ENCODE peak calls at places on chromosomes 2 and 18, in seven cellular contexts. One of them, this sample, is unnamed. For H3K4me1, the result is how much of the 10 kb centered on the place peaks cover.

GRCh38 chr2:67322361-67323001 is 74.7 kb upstream of the ETAA1 start:
- DNase-seq in suprapubic skin: no peak
- DNase-seq in tibial nerve: no peak
- DNase-seq in stomach: no peak
- DNase-seq in esophagus muscularis mucosa: no peak
- DNase-seq in A549: peak
- DNase-seq in K562: no peak
- DNase-seq in this sample: peak

GRCh38 chr2:43086451-43087221 is 139.8 kb downstream of the ZFP36L2 start:
- DNase-seq in stomach: no peak
- DNase-seq in K562: no peak
- DNase-seq in suprapubic skin: peak
- DNase-seq in esophagus muscularis mucosa: no peak
- DNase-seq in A549: peak
- DNase-seq in tibial nerve: peak
- DNase-seq in this sample: peak

GRCh38 chr2:217622664-217623063 is 380.1 kb downstream of the TNS1 start:
- DNase-seq in stomach: no peak
- DNase-seq in esophagus muscularis mucosa: no peak
- DNase-seq in tibial nerve: no peak
- DNase-seq in A549: no peak
- DNase-seq in K562: no peak
- DNase-seq in suprapubic skin: no peak
- DNase-seq in this sample: no peak

GRCh38 chr2:46909771-46910419 is 5.7 kb downstream of the MCFD2 start:
- DNase-seq in suprapubic skin: no peak
- DNase-seq in tibial nerve: no peak
- DNase-seq in K562: no peak
- DNase-seq in stomach: peak
- DNase-seq in esophagus muscularis mucosa: no peak
- DNase-seq in A549: peak
- DNase-seq in this sample: no peak

GRCh38 chr2:98355881-98356280 is 9.6 kb downstream of the CNGA3 start:
- DNase-seq in tibial nerve: no peak
- DNase-seq in stomach: no peak
- DNase-seq in suprapubic skin: no peak
- DNase-seq in esophagus muscularis mucosa: peak
- DNase-seq in A549: no peak
- DNase-seq in K562: no peak
- DNase-seq in this sample: no peak

GRCh38 chr2:75076088-75076487 is 117.6 kb downstream of the POLE4 start:
- DNase-seq in suprapubic skin: no peak
- DNase-seq in A549: no peak
- DNase-seq in tibial nerve: no peak
- DNase-seq in stomach: no peak
- DNase-seq in K562: no peak
- DNase-seq in esophagus muscularis mucosa: no peak
- DNase-seq in this sample: no peak

GRCh38 chr2:218125626-218126080 is at the start of gene CXCR2:
- DNase-seq in suprapubic skin: no peak
- DNase-seq in stomach: no peak
- DNase-seq in tibial nerve: no peak
- DNase-seq in K562: no peak
- DNase-seq in A549: no peak
- DNase-seq in esophagus muscularis mucosa: no peak
- DNase-seq in this sample: no peak

GRCh38 chr2:147439986-147440385 is 404.8 kb upstream of the ACVR2A start:
- DNase-seq in A549: no peak
- DNase-seq in K562: no peak
- DNase-seq in tibial nerve: no peak
- DNase-seq in suprapubic skin: no peak
- DNase-seq in stomach: no peak
- DNase-seq in esophagus muscularis mucosa: no peak
- DNase-seq in this sample: no peak

GRCh38 chr18:62710417-62710816 is 4.9 kb upstream of the PHLPP1 start:
- DNase-seq in A549: no peak
- DNase-seq in K562: no peak
- DNase-seq in stomach: no peak
- DNase-seq in tibial nerve: no peak
- DNase-seq in esophagus muscularis mucosa: no peak
- DNase-seq in suprapubic skin: no peak
- DNase-seq in this sample: no peak

GRCh38 chr18:11989966-11990380 is 8.7 kb downstream of the IMPA2 start:
- DNase-seq in tibial nerve: no peak
- DNase-seq in A549: no peak
- DNase-seq in suprapubic skin: no peak
- DNase-seq in K562: no peak
- DNase-seq in esophagus muscularis mucosa: no peak
- DNase-seq in stomach: peak
- DNase-seq in this sample: no peak

GRCh38 chr2:159129807-159130206 is 156.7 kb downstream of the WDSUB1 start:
- DNase-seq in tibial nerve: no peak
- DNase-seq in K562: no peak
- DNase-seq in stomach: no peak
- DNase-seq in suprapubic skin: no peak
- DNase-seq in A549: no peak
- DNase-seq in esophagus muscularis mucosa: no peak
- DNase-seq in this sample: peak

GRCh38 chr2:20224716-20225293 is at the start of gene SDC1:
- DNase-seq in K562: peak
- DNase-seq in tibial nerve: no peak
- DNase-seq in suprapubic skin: peak
- DNase-seq in esophagus muscularis mucosa: no peak
- DNase-seq in stomach: peak
- DNase-seq in A549: peak
- DNase-seq in this sample: peak

GRCh38 chr2:7795358-7796199 is 878.4 kb downstream of the RNF144A start:
- DNase-seq in suprapubic skin: no peak
- DNase-seq in A549: no peak
- DNase-seq in esophagus muscularis mucosa: no peak
- DNase-seq in stomach: no peak
- DNase-seq in K562: no peak
- DNase-seq in tibial nerve: no peak
- DNase-seq in this sample: no peak

GRCh38 chr2:129381789-129382188 is 597.7 kb upstream of the RAB6C start:
- DNase-seq in suprapubic skin: no peak
- DNase-seq in esophagus muscularis mucosa: no peak
- DNase-seq in stomach: no peak
- DNase-seq in A549: no peak
- DNase-seq in tibial nerve: no peak
- DNase-seq in K562: no peak
- DNase-seq in this sample: no peak

GRCh38 chr2:162220438-162220837 is 22.8 kb downstream of the FAP start:
- DNase-seq in stomach: no peak
- DNase-seq in tibial nerve: no peak
- DNase-seq in suprapubic skin: no peak
- DNase-seq in esophagus muscularis mucosa: no peak
- DNase-seq in K562: no peak
- DNase-seq in A549: no peak
- DNase-seq in this sample: no peak

GRCh38 chr2:100895934-100896685 is 76.2 kb downstream of the NPAS2 start:
- DNase-seq in stomach: no peak
- DNase-seq in A549: no peak
- DNase-seq in suprapubic skin: no peak
- DNase-seq in esophagus muscularis mucosa: no peak
- DNase-seq in tibial nerve: no peak
- DNase-seq in K562: no peak
- DNase-seq in this sample: no peak

GRCh38 chr18:28158083-28158581 is 18.8 kb downstream of the CDH2 start:
- DNase-seq in suprapubic skin: no peak
- DNase-seq in A549: no peak
- DNase-seq in K562: no peak
- DNase-seq in esophagus muscularis mucosa: peak
- DNase-seq in stomach: no peak
- DNase-seq in tibial nerve: no peak
- DNase-seq in this sample: no peak

GRCh38 chr2:37326285-37326684 is 1.7 kb upstream of the PRKD3 start:
- DNase-seq in tibial nerve: no peak
- DNase-seq in esophagus muscularis mucosa: no peak
- DNase-seq in A549: no peak
- DNase-seq in suprapubic skin: no peak
- DNase-seq in K562: no peak
- DNase-seq in stomach: no peak
- DNase-seq in this sample: peak

GRCh38 chr2:234111523-234111922 is 61.0 kb downstream of the SPP2 start:
- DNase-seq in esophagus muscularis mucosa: peak
- DNase-seq in K562: no peak
- DNase-seq in tibial nerve: no peak
- DNase-seq in A549: peak
- DNase-seq in suprapubic skin: no peak
- DNase-seq in stomach: no peak
- DNase-seq in this sample: no peak

GRCh38 chr2:96760986-96761832 is 507 bp downstream of the CNNM4 start:
- DNase-seq in tibial nerve: no peak
- DNase-seq in suprapubic skin: no peak
- DNase-seq in stomach: peak
- DNase-seq in esophagus muscularis mucosa: no peak
- DNase-seq in A549: no peak
- DNase-seq in K562: peak
- DNase-seq in this sample: peak

GRCh38 chr18:23453657-23454011 is 547 bp downstream of the RIOK3 start:
- DNase-seq in K562: no peak
- DNase-seq in suprapubic skin: no peak
- DNase-seq in stomach: no peak
- DNase-seq in tibial nerve: no peak
- DNase-seq in esophagus muscularis mucosa: no peak
- DNase-seq in A549: no peak
- DNase-seq in this sample: no peak

GRCh38 chr18:79379931-79380815 is 15.6 kb upstream of the NFATC1 start:
- DNase-seq in tibial nerve: no peak
- DNase-seq in K562: no peak
- DNase-seq in suprapubic skin: no peak
- DNase-seq in esophagus muscularis mucosa: no peak
- DNase-seq in A549: no peak
- DNase-seq in stomach: no peak
- DNase-seq in this sample: peak

GRCh38 chr18:11454021-11454420 is 155.4 kb upstream of the SLC35G4 start:
- DNase-seq in esophagus muscularis mucosa: no peak
- DNase-seq in K562: no peak
- DNase-seq in suprapubic skin: no peak
- DNase-seq in tibial nerve: no peak
- DNase-seq in stomach: no peak
- DNase-seq in A549: no peak
- DNase-seq in this sample: no peak

GRCh38 chr18:25880441-25880840 is 210.0 kb downstream of the SS18 start:
- DNase-seq in suprapubic skin: no peak
- DNase-seq in tibial nerve: no peak
- DNase-seq in A549: no peak
- DNase-seq in K562: no peak
- DNase-seq in esophagus muscularis mucosa: no peak
- DNase-seq in stomach: no peak
- DNase-seq in this sample: no peak

GRCh38 chr18:59249186-59249774 is 24.0 kb downstream of the RAX start:
- DNase-seq in A549: peak
- DNase-seq in stomach: no peak
- DNase-seq in esophagus muscularis mucosa: peak
- DNase-seq in tibial nerve: no peak
- DNase-seq in suprapubic skin: no peak
- DNase-seq in K562: peak
- DNase-seq in this sample: no peak

GRCh38 chr2:6917761-6918421 is 679 bp downstream of the RNF144A start:
- DNase-seq in esophagus muscularis mucosa: no peak
- DNase-seq in A549: peak
- DNase-seq in K562: no peak
- DNase-seq in suprapubic skin: no peak
- DNase-seq in stomach: no peak
- DNase-seq in tibial nerve: no peak
- DNase-seq in this sample: peak

GRCh38 chr2:26633351-26633945 is 7.7 kb downstream of the CIB4 start:
- DNase-seq in A549: no peak
- DNase-seq in esophagus muscularis mucosa: no peak
- DNase-seq in K562: no peak
- DNase-seq in stomach: no peak
- DNase-seq in tibial nerve: no peak
- DNase-seq in suprapubic skin: no peak
- DNase-seq in this sample: no peak

GRCh38 chr2:179770029-179770428 is 91.4 kb downstream of the ZNF385B start:
- DNase-seq in A549: no peak
- DNase-seq in esophagus muscularis mucosa: no peak
- DNase-seq in K562: no peak
- DNase-seq in tibial nerve: no peak
- DNase-seq in suprapubic skin: no peak
- DNase-seq in stomach: no peak
- DNase-seq in this sample: no peak

GRCh38 chr18:8937112-8937641 is 165.3 kb upstream of the NDUFV2 start:
- DNase-seq in tibial nerve: no peak
- DNase-seq in suprapubic skin: no peak
- DNase-seq in esophagus muscularis mucosa: no peak
- DNase-seq in A549: no peak
- DNase-seq in stomach: no peak
- DNase-seq in K562: no peak
- DNase-seq in this sample: no peak
- H3K4me1 ChIP-seq in tibial nerve: under half
- H3K4me1 ChIP-seq in suprapubic skin: under half
- H3K4me1 ChIP-seq in esophagus muscularis mucosa: under half
- H3K4me1 ChIP-seq in A549: under half
- H3K4me1 ChIP-seq in stomach: under half
- H3K4me1 ChIP-seq in K562: under half
- H3K4me1 ChIP-seq in this sample: under half

GRCh38 chr18:36499938-36500337 is 202.4 kb downstream of the FHOD3 start:
- DNase-seq in suprapubic skin: no peak
- DNase-seq in esophagus muscularis mucosa: no peak
- DNase-seq in K562: no peak
- DNase-seq in tibial nerve: no peak
- DNase-seq in stomach: no peak
- DNase-seq in A549: no peak
- DNase-seq in this sample: no peak
- TF ChIP-seq EP300 in suprapubic skin: no peak
- TF ChIP-seq EP300 in esophagus muscularis mucosa: no peak
- TF ChIP-seq EP300 in K562: no peak
- TF ChIP-seq EP300 in tibial nerve: no peak
- TF ChIP-seq EP300 in stomach: no peak
- TF ChIP-seq EP300 in A549: no peak
- TF ChIP-seq EP300 in this sample: no peak

GRCh38 chr18:44839239-44839666 is 158.6 kb downstream of the SETBP1 start:
- DNase-seq in A549: peak
- DNase-seq in stomach: peak
- DNase-seq in K562: peak
- DNase-seq in esophagus muscularis mucosa: no peak
- DNase-seq in tibial nerve: peak
- DNase-seq in suprapubic skin: no peak
- DNase-seq in this sample: peak
- H3K4me3 ChIP-seq in A549: no peak
- H3K4me3 ChIP-seq in stomach: no peak
- H3K4me3 ChIP-seq in K562: no peak
- H3K4me3 ChIP-seq in esophagus muscularis mucosa: no peak
- H3K4me3 ChIP-seq in tibial nerve: no peak
- H3K4me3 ChIP-seq in suprapubic skin: no peak
- H3K4me3 ChIP-seq in this sample: no peak

DNA sequence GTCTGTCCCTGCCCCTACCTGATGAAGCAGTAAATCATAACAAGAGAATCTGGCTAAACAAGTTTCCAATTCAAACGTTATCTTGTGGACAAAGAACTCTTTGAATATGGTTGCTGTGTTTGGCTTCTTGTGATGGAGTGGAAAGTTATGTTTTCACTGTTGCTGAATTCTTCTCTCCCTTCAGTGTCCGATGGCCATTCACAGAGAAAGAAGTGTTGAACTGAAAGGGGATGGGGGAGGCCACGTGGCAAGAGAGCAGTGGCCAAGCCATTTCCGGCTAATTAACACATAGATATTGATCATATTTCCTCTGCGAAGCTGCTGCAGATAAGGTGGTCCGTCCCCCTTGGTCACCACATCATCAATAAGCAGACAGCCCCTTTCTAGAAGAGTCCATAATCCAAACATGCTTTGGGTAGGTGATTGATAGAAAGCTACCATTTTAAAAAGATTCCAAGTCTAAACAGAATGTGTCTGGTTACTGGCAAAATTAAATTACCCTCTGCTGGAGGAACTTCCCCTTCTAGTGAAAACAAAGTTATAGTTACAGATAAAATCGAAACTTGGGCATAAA is 36.9 kb upstream of the FZD7 start:
- DNase-seq in A549: no peak
- DNase-seq in suprapubic skin: no peak
- DNase-seq in esophagus muscularis mucosa: no peak
- DNase-seq in stomach: no peak
- DNase-seq in tibial nerve: no peak
- DNase-seq in K562: no peak
- DNase-seq in this sample: no peak
- H3K4me1 ChIP-seq in A549: under half
- H3K4me1 ChIP-seq in suprapubic skin: under half
- H3K4me1 ChIP-seq in esophagus muscularis mucosa: under half
- H3K4me1 ChIP-seq in stomach: under half
- H3K4me1 ChIP-seq in tibial nerve: under half
- H3K4me1 ChIP-seq in K562: under half
- H3K4me1 ChIP-seq in this sample: under half